ENCODE peak calls at places on chromosomes 13 and 19, in five cellular contexts. N is A549, H is fibroblast of mammary gland, E is fibroblast of pulmonary artery, P is cardiac fibroblast. F is an unnamed sample.

GRCh38 chr19:13207237-13208130 is 57.3 kb downstream of the IER2 start:
- DNase-seq in E (no peak), N (no peak), P (peak), H (peak), F (no peak)

GRCh38 chr13:59038824-59039223 is 1124.9 kb downstream of the DIAPH3 start:
- DNase-seq in P (peak), H (no peak), E (no peak), N (peak), F (no peak)

GRCh38 chr13:33272531-33273124 is 12.9 kb downstream of the STARD13 start:
- DNase-seq in E (no peak), H (peak), N (no peak), P (no peak), F (no peak)

GRCh38 chr19:16446108-16447014 is 25.4 kb downstream of the EPS15L1 start:
- DNase-seq in N (no peak), H (no peak), E (no peak), P (no peak), F (no peak)

GRCh38 chr19:12365094-12365371 is 450 bp downstream of the ZNF442 start:
- DNase-seq in E (peak), N (no peak), H (peak), P (no peak), F (no peak)

GRCh38 chr19:2428027-2428690 is 773 bp upstream of the TIMM13 start:
- DNase-seq in E (no peak), N (no peak), H (peak), P (peak), F (no peak)

GRCh38 chr13:112451512-112452379 is 75.6 kb downstream of the SPACA7 start:
- DNase-seq in P (no peak), E (no peak), H (no peak), N (no peak), F (no peak)

GRCh38 chr13:99027260-99027659 is 49.4 kb upstream of the DOCK9 start:
- DNase-seq in E (no peak), P (peak), N (no peak), H (no peak), F (no peak)

GRCh38 chr19:38402967-38403674 is at the start of gene FAM98C:
- DNase-seq in H (peak), N (peak), P (peak), E (peak), F (peak)

GRCh38 chr13:40271931-40272775 is 394.3 kb downstream of the FOXO1 start:
- DNase-seq in N (peak), H (peak), P (peak), E (peak), F (no peak)

GRCh38 chr13:42970824-42971669 is 21.0 kb downstream of the EPSTI1 start:
- DNase-seq in E (peak), H (peak), P (peak), N (peak), F (no peak)

GRCh38 chr13:70310720-70311119 is 202.5 kb upstream of the KLHL1 start:
- DNase-seq in P (no peak), E (peak), H (no peak), N (peak), F (no peak)

GRCh38 chr13:44758595-44759221 is 182.6 kb upstream of the TSC22D1 start:
- DNase-seq in N (peak), H (peak), E (peak), P (peak), F (no peak)

DNA sequence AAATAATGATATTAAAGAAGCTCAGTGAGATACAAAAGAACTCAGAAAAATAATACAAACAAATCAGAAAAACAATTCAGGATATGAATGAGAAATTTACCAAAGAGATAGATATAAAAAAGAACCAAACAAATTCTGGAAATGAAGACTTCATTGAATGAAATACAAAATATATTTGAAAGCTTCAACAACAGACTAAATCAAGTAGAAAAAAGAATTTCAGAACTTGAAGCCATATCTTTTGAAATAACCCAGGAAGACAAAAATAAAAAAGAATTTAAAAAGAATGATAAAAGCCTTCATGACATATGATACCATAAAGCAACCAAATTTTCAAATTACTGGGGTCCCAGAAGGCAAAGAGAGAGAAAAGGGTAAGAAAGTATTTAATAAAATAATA is 9.6 kb downstream of the LEUTX start:
- DNase-seq in H (no peak), P (no peak), N (no peak), E (no peak), F (no peak)
- TF ChIP-seq CTCF in H (no peak), P (no peak), N (no peak), E (no peak), F (no peak)

GRCh38 chr13:35210234-35210633 is 266.3 kb downstream of the MAB21L1 start:
- DNase-seq in E (peak), N (no peak), H (peak), P (peak), F (no peak)
- TF ChIP-seq CTCF in E (peak), N (peak), H (peak), P (no peak), F (no peak)

GRCh38 chr13:67064920-67065319 is 165.2 kb downstream of the PCDH9 start:
- DNase-seq in H (no peak), N (no peak), E (no peak), P (no peak), F (no peak)
- TF ChIP-seq CTCF in H (no peak), N (no peak), E (no peak), P (no peak), F (no peak)

DNA sequence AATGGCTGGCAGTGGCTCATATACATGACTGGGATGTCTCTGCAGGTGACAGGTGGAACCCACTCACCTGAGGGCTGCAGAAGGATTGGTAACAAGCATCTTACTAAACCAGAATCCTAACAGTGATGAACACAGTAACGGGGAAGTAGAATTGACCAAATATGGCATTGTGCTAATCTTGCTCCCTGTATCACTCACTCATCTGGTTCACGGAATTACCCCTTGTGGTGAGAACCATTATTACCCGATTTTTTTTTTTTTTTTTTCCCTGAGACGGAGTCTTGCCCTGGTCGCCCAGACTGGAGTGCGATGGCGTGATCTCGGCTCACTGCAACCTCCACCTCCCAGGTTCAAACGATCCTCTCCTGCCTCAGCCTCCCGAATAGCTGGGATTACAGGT is 69.5 kb downstream of the PTPRS start:
- DNase-seq in P (peak), N (peak), E (peak), H (peak), F (no peak)
- TF ChIP-seq CTCF in P (peak), N (no peak), E (peak), H (peak), F (peak)

GRCh38 chr19:49642488-49643035 is 553 bp downstream of the SCAF1 start:
- DNase-seq in N (no peak), H (no peak), E (no peak), P (peak), F (no peak)
- TF ChIP-seq CTCF in N (no peak), H (no peak), E (no peak), P (no peak), F (no peak)

DNA sequence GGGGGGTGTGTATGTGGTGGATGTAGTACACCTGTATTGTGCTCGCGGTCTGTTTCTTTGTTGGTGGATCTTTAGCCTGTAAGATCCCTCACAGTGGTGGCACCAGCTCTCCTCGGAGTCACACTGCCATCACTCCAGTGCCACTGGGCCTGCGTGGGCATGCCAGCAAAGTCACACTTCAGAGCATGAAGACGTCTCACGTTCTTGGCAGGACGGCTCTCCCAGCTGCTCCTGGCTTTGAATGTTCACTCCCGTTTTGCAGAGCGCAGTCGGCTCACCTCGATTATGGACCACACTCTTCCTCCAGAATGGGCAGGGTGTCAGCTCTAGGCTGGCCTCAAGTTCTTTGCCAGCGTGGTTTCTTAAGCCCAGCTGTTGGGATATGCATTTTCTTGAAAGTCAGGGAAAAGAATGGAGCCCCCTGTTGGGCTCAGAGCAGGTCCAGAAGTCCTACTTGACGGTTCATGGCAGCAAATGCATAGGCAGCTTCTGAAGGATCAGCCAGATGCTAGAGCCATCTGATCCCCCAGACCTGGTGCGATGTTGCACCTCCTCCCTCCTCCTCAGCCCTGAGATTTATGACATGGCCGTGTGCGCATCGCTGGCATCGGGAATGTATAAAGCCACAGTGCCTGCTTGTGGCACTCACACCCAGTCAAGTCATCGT is 40.4 kb upstream of the NPAS1 start:
- DNase-seq in H (no peak), P (no peak), E (no peak), N (no peak), F (no peak)
- TF ChIP-seq CTCF in H (no peak), P (no peak), E (no peak), N (no peak), F (no peak)

F was measured in type B pancreatic cell.